ENCODE peak calls at places on chromosomes 6 and 20, in eight cellular contexts. N, P, A, W, I, C, V and O are unnamed samples.

GRCh38 chr6:227074-227782 is 65.1 kb upstream of the DUSP22 start:
- DNase-seq in N (no peak), P (no peak), A (no peak), W (no peak), I (no peak), C (no peak), V (no peak), O (peak)

GRCh38 chr20:2109425-2110210 is 8.0 kb downstream of the STK35 start:
- DNase-seq in N (peak), P (no peak), A (no peak), W (no peak), I (no peak), C (no peak), V (peak), O (peak)

GRCh38 chr6:31037169-31037568 is 26.9 kb downstream of the MUC22 start:
- DNase-seq in N (no peak), P (no peak), A (no peak), W (no peak), I (no peak), C (no peak), V (no peak), O (no peak)

GRCh38 chr6:38307730-38308129 is 332.0 kb downstream of the BTBD9 start:
- DNase-seq in N (no peak), P (no peak), A (no peak), W (no peak), I (no peak), C (no peak), V (no peak), O (peak)

GRCh38 chr6:31861919-31862343 is 690 bp downstream of the NEU1 start:
- DNase-seq in N (no peak), P (no peak), A (no peak), W (no peak), I (no peak), C (no peak), V (no peak), O (peak)

GRCh38 chr6:109241199-109241598 is 141.1 kb downstream of the CD164 start:
- DNase-seq in N (peak), P (no peak), A (no peak), W (no peak), I (peak), C (peak), V (no peak), O (peak)

GRCh38 chr6:151379933-151380847 is 11.2 kb downstream of the ZBTB2 start:
- DNase-seq in N (no peak), P (no peak), A (no peak), W (no peak), I (no peak), C (no peak), V (peak), O (peak)

GRCh38 chr6:132445201-132445951 is 44.1 kb upstream of the MOXD1 start:
- DNase-seq in N (peak), P (no peak), A (no peak), W (peak), I (peak), C (peak), V (no peak), O (peak)

GRCh38 chr6:148629197-148629909 is 117.5 kb upstream of the UST start:
- DNase-seq in N (no peak), P (no peak), A (no peak), W (peak), I (no peak), C (no peak), V (no peak), O (peak)

DNA sequence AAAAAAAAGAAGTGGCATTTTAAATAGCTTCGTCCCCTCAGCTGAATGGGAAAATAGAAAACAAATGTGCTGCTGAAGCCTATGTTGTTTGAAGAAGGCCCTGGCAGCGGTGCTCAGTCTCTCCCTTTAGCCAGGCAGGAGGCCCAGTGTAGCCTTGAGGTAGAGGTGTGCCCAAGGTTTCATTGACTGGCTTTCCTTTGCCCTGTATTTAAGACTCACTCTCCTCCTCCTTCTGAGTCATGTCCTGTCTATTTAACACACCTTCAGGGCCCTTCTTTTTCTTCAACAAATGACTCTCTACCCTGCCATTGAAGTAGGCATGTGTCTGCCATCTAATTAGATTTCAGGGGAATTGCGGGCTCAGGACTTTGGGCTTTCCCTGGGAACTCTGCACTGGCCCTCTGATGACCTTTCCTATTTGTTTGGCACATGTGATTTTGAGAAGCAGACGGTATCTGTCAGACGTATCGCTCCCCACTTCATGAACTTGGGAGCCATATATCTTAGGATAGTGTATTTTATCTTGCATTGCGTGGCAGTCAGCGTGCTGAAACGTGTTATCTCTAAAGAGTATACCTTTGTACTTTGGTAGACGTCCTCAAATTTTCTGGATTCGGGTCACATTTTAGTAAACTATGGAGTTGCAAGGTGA is 4.3 kb downstream of the TJAP1 start:
- DNase-seq in N (no peak), P (no peak), A (no peak), W (no peak), I (peak), C (no peak), V (no peak), O (no peak)
- TF ChIP-seq CTCF in N (no peak), P (no peak), A (no peak), W (no peak), I (no peak), C (no peak), V (no peak), O (no peak)

GRCh38 chr6:33204415-33205171 is at the start of gene HSD17B8:
- DNase-seq in N (peak), P (peak), A (peak), W (peak), I (peak), C (peak), V (peak), O (peak)

GRCh38 chr6:33203443-33204164 is 851 bp upstream of the HSD17B8 start:
- DNase-seq in N (no peak), P (no peak), A (no peak), W (no peak), I (no peak), C (no peak), V (no peak), O (no peak)

GRCh38 chr6:33205172-33206026 is 944 bp downstream of the HSD17B8 start:
- DNase-seq in N (no peak), P (no peak), A (no peak), W (peak), I (peak), C (peak), V (no peak), O (no peak)

GRCh38 chr6:33202799-33203198 is 1.7 kb upstream of the HSD17B8 start:
- DNase-seq in N (no peak), P (no peak), A (no peak), W (no peak), I (no peak), C (no peak), V (no peak), O (no peak)

GRCh38 chr6:33204165-33204414 is 365 bp upstream of the HSD17B8 start:
- DNase-seq in N (no peak), P (no peak), A (no peak), W (no peak), I (no peak), C (no peak), V (no peak), O (no peak)
- H3K4me3 ChIP-seq in N (no peak), P (peak), A (peak), W (no peak), I (no peak), C (no peak), V (peak), O (no peak)

GRCh38 chr6:69487688-69488087 is 309.1 kb downstream of the LMBRD1 start:
- DNase-seq in N (no peak), P (no peak), A (no peak), W (no peak), I (peak), C (no peak), V (no peak), O (no peak)
- TF ChIP-seq CTCF in N (no peak), P (no peak), A (no peak), W (no peak), I (peak), C (peak), V (peak), O (peak)

GRCh38 chr6:55953384-55953783 is 78.0 kb upstream of the BMP5 start:
- DNase-seq in N (peak), P (no peak), A (no peak), W (peak), I (peak), C (peak), V (no peak), O (peak)
- H3K4me3 ChIP-seq in N (no peak), P (no peak), A (no peak), W (no peak), I (peak), C (no peak), V (peak), O (peak)

DNA sequence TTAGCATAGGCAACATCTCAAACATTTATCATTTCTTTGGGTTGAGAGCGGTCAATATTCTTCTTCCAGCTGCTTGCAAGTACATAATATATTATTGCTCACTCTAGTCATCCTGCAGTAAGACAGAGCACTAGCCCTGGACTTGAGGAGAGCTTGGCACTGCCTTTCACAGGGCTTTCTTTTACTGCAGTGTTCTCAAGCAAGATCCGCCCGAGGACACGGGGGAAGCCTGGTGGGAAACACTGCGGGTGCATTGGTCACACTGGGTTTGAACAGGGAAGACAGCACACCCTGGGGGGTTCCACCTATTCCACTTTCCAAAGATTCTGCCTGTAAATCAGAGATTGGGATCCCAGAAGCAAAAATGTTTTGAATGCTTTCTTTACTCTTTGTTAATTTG is 48.2 kb upstream of the QKI start:
- DNase-seq in N (no peak), P (no peak), A (no peak), W (no peak), I (no peak), C (no peak), V (no peak), O (no peak)
- TF ChIP-seq CTCF in N (no peak), P (no peak), A (no peak), W (no peak), I (no peak), C (no peak), V (no peak), O (no peak)

DNA sequence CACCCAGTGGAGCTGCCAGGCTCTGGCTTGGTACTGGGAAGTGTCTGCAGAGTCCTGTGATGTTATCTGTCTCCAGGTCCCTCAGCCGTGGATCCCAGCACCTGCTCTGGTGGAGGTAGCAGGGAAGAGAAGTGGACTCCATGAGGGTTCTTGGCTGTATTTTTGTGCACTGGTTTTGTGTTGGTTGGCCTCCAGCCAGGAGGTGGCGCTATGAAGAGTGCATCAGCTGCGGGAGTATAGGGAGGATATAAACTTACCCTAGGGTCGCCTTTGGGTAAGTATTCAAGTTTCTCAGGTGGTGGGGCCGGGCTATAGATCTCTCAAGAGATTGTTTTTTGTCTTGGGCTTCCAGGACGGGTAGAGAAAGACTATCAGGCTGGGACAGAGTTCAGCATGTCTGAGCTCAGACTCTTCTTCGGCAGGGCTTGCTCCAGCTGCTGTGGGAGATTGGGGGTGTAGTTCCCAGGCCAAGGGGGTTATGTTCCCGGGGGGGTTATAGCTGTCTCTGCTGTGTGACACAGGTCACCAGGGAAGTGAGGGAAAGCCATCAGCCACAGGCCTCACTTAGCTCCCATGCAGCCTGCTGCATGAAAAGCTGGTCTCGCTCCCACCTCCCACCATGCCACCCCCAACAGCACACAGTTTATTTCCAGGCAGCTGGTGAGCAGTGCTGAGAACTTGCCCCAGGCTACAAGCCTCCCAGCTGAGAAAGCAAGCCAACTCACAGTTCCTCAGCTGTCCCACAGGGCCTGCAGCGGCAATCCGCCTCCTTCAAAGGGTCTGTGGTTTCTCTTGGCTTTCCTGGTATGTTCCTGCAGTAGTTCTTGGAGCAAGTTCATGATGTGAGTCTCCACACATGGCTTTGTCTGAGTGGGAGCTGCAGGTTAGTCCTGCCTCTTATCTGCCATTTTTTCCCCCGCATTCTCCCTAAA is 115.7 kb downstream of the AIG1 start:
- DNase-seq in N (peak), P (no peak), A (no peak), W (peak), I (peak), C (peak), V (no peak), O (peak)
- H3K4me3 ChIP-seq in N (no peak), P (no peak), A (no peak), W (no peak), I (no peak), C (no peak), V (no peak), O (no peak)